ENCODE peak calls at places on chromosome 10, in ten cellular contexts. S is T follicular helper cell, T is upper lobe of left lung, Z is right lobe of liver, V is nephron progenitor cell, O is T-helper 2 cell, N is AG10803, W is endothelial cell of umbilical vein, X is psoas muscle, L is immature natural killer cell. F is an unnamed sample.

GRCh38 chr10:2351566-2351965 is 614.2 kb upstream of the ADARB2 start:
- DNase-seq in S (no peak), T (peak), Z (no peak), V (no peak), O (no peak), N (no peak), W (no peak), X (no peak), L (no peak), F (no peak)

GRCh38 chr10:127853868-127854768 is 38.6 kb downstream of the CLRN3 start:
- DNase-seq in S (peak), T (peak), Z (peak), V (peak), O (no peak), N (peak), W (peak), X (peak), L (peak), F (peak)

GRCh38 chr10:49435225-49435624 is 39.3 kb upstream of the DRGX start:
- DNase-seq in S (no peak), T (no peak), Z (no peak), V (no peak), O (no peak), N (no peak), W (no peak), X (no peak), L (no peak), F (no peak)

GRCh38 chr10:28984431-28984830 is 304.4 kb upstream of the LYZL1 start:
- DNase-seq in S (no peak), T (peak), Z (peak), V (no peak), O (no peak), N (peak), W (peak), X (peak), L (no peak), F (peak)

GRCh38 chr10:124152139-124152780 is 58.9 kb upstream of the CHST15 start:
- DNase-seq in S (no peak), T (peak), Z (no peak), V (no peak), O (no peak), N (peak), W (no peak), X (peak), L (no peak), F (peak)

GRCh38 chr10:51743146-51743545 is 43.8 kb upstream of the CSTF2T start:
- DNase-seq in S (no peak), T (no peak), Z (no peak), V (peak), O (no peak), N (peak), W (no peak), X (no peak), L (no peak), F (no peak)

GRCh38 chr10:92961638-92962037 is 99.0 kb upstream of the CYP26C1 start:
- DNase-seq in S (no peak), T (no peak), Z (no peak), V (no peak), O (no peak), N (no peak), W (no peak), X (no peak), L (no peak), F (no peak)

GRCh38 chr10:71127019-71127534 is 85.3 kb upstream of the UNC5B start:
- DNase-seq in S (no peak), T (peak), Z (no peak), V (no peak), O (no peak), N (no peak), W (no peak), X (no peak), L (no peak), F (no peak)

GRCh38 chr10:75493464-75493863 is 62.0 kb downstream of the LRMDA start:
- DNase-seq in S (no peak), T (no peak), Z (no peak), V (no peak), O (no peak), N (peak), W (no peak), X (no peak), L (no peak), F (no peak)

GRCh38 chr10:120555436-120556163 is 98.6 kb downstream of the PLPP4 start:
- DNase-seq in S (no peak), T (no peak), Z (no peak), V (no peak), O (no peak), N (no peak), W (no peak), X (no peak), L (no peak), F (no peak)

F was measured in heart right ventricle.